ENCODE peak calls at places on chromosomes 11 and 22, in seven cellular contexts. H, T, A, W, N, O and K are unnamed samples.

GRCh38 chr11:89321401-89321800 is 143.7 kb downstream of the TYR start:
- DNase-seq in H (no peak), T (no peak), A (no peak), W (no peak), N (no peak), O (no peak), K (no peak)

GRCh38 chr22:47337161-47337621 is 574.7 kb downstream of the TBC1D22A start:
- DNase-seq in H (peak), T (no peak), A (no peak), W (no peak), N (peak), O (no peak), K (no peak)

GRCh38 chr11:72834905-72835304 is 20.7 kb downstream of the ATG16L2 start:
- DNase-seq in H (no peak), T (no peak), A (no peak), W (no peak), N (no peak), O (no peak), K (no peak)

GRCh38 chr22:28474248-28474647 is 205.4 kb downstream of the TTC28 start:
- DNase-seq in H (no peak), T (no peak), A (no peak), W (no peak), N (no peak), O (no peak), K (no peak)

GRCh38 chr11:20015101-20015500 is 145.2 kb downstream of the DBX1 start:
- DNase-seq in H (no peak), T (no peak), A (no peak), W (no peak), N (peak), O (no peak), K (no peak)

GRCh38 chr22:30211124-30211820 is 35.3 kb downstream of the LIF start:
- DNase-seq in H (no peak), T (no peak), A (no peak), W (no peak), N (no peak), O (no peak), K (no peak)

GRCh38 chr11:96015911-96016565 is 92.1 kb upstream of the MTMR2 start:
- DNase-seq in H (no peak), T (peak), A (no peak), W (no peak), N (no peak), O (no peak), K (no peak)

GRCh38 chr22:36900880-36901279 is 12.5 kb upstream of the CSF2RB start:
- DNase-seq in H (no peak), T (no peak), A (no peak), W (no peak), N (no peak), O (no peak), K (no peak)

GRCh38 chr11:123122852-123123251 is 60.9 kb upstream of the HSPA8 start:
- DNase-seq in H (no peak), T (no peak), A (no peak), W (no peak), N (no peak), O (no peak), K (no peak)

GRCh38 chr11:71193431-71193830 is 58.9 kb downstream of the SHANK2 start:
- DNase-seq in H (no peak), T (no peak), A (no peak), W (no peak), N (no peak), O (no peak), K (no peak)

GRCh38 chr11:116829525-116830183 is at the start of gene APOC3:
- DNase-seq in H (no peak), T (peak), A (no peak), W (no peak), N (peak), O (no peak), K (no peak)

GRCh38 chr11:1358286-1358685 is 31.4 kb upstream of the BRSK2 start:
- DNase-seq in H (no peak), T (no peak), A (no peak), W (no peak), N (no peak), O (no peak), K (no peak)

GRCh38 chr11:68748061-68748460 is 3.3 kb downstream of the TESMIN start:
- DNase-seq in H (no peak), T (no peak), A (no peak), W (no peak), N (no peak), O (no peak), K (no peak)

GRCh38 chr11:27864046-27865025 is 164.1 kb upstream of the BDNF start:
- DNase-seq in H (peak), T (no peak), A (no peak), W (no peak), N (no peak), O (no peak), K (no peak)

GRCh38 chr11:119175493-119176077 is 7.1 kb downstream of the NLRX1 start:
- DNase-seq in H (no peak), T (peak), A (no peak), W (no peak), N (peak), O (no peak), K (no peak)

GRCh38 chr11:35347173-35347878 is 72.0 kb downstream of the SLC1A2 start:
- DNase-seq in H (no peak), T (no peak), A (no peak), W (no peak), N (no peak), O (no peak), K (no peak)

GRCh38 chr11:47280099-47280498 is 10.2 kb downstream of the MADD start:
- DNase-seq in H (no peak), T (no peak), A (no peak), W (no peak), N (no peak), O (no peak), K (no peak)

GRCh38 chr22:44668190-44668885 is 33.7 kb upstream of the PRR5 start:
- DNase-seq in H (no peak), T (peak), A (peak), W (no peak), N (no peak), O (no peak), K (peak)

GRCh38 chr22:48475661-48476345 is 1351.9 kb downstream of the BRD1 start:
- DNase-seq in H (no peak), T (no peak), A (no peak), W (no peak), N (no peak), O (no peak), K (no peak)

GRCh38 chr11:134725939-134726639 is 314.0 kb upstream of the B3GAT1 start:
- DNase-seq in H (peak), T (no peak), A (no peak), W (no peak), N (no peak), O (no peak), K (peak)
- TF ChIP-seq CTCF in H (peak), T (peak), A (no peak), W (no peak), N (no peak), O (peak), K (no peak)

GRCh38 chr11:92740251-92740650 is 229.2 kb upstream of the MTNR1B start:
- DNase-seq in H (no peak), T (no peak), A (no peak), W (no peak), N (no peak), O (no peak), K (no peak)

GRCh38 chr11:92735039-92735438 is 234.4 kb upstream of the MTNR1B start:
- DNase-seq in H (no peak), T (no peak), A (no peak), W (no peak), N (no peak), O (no peak), K (no peak)

GRCh38 chr11:92738281-92738680 is 231.2 kb upstream of the MTNR1B start:
- DNase-seq in H (no peak), T (no peak), A (no peak), W (no peak), N (peak), O (no peak), K (no peak)

GRCh38 chr11:92739020-92739419 is 230.4 kb upstream of the MTNR1B start:
- DNase-seq in H (no peak), T (no peak), A (no peak), W (no peak), N (peak), O (no peak), K (no peak)
- TF ChIP-seq CTCF in H (no peak), T (no peak), A (no peak), W (no peak), N (no peak), O (no peak), K (no peak)

GRCh38 chr11:30016588-30017363 is at the start of gene KCNA4:
- DNase-seq in H (no peak), T (peak), A (peak), W (no peak), N (no peak), O (peak), K (peak)
- TF ChIP-seq CTCF in H (no peak), T (no peak), A (no peak), W (no peak), N (no peak), O (peak), K (peak)

DNA sequence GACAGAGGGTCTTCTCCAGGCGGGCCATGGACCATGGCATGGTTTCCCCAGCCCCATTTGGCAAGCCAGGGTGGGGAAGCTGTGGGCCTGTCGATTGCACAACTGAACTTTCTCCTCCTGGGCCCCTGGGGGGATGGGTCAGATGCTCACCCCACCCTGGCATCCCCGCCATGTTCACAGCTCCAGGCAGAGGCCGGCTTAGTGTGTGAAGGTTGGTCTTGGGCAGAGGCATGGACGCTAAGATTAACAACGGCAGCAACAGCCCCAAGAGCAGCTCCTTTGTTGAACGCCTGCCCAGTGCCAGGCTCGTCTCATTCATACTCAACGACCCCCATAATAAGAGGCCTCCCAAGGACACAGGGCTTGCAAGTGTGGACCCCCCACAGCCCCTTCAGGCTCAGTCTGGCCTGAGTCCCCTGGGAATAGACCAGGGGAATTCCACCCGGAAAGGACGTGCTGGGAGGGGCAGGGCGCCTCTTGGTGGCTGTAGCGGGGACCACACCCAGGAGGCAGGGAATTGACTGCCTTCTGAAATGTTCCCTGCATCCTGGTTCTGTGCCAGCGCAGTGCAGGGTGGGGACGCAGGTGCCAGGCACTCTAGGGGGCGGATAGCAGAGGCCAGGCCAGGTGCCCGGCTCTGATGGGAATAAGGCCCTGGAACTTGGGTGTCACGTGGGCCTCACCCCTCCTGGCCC is 8.3 kb downstream of the TSPO start:
- DNase-seq in H (peak), T (peak), A (no peak), W (no peak), N (no peak), O (no peak), K (peak)
- TF ChIP-seq CTCF in H (peak), T (peak), A (peak), W (no peak), N (peak), O (peak), K (peak)

GRCh38 chr11:131099746-131100145 is 183.5 kb upstream of the SNX19 start:
- DNase-seq in H (no peak), T (no peak), A (no peak), W (no peak), N (no peak), O (no peak), K (no peak)
- TF ChIP-seq CTCF in H (no peak), T (no peak), A (no peak), W (no peak), N (no peak), O (no peak), K (no peak)

DNA sequence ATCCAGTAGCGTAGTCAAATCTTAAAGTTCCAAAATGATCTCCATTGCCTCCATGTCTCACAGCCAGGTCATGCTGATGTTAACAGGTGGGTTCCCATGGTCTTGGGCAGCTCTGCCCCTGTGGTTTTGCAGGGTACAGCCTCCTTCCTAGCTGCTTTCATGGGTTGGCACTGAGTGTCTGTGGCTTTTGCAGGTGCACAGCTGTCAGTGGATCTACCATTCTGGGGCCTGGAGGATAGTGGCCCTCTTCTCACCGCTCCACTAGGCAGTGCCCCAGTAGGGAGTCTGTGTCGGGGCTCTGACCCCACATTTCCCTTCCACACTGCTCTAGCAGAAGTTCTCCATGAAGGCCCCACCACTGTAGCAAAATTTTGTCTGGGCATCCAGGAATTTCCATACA is 132.8 kb downstream of the KCNC1 start:
- DNase-seq in H (no peak), T (no peak), A (no peak), W (no peak), N (no peak), O (no peak), K (no peak)
- TF ChIP-seq CTCF in H (no peak), T (no peak), A (no peak), W (no peak), N (no peak), O (no peak), K (no peak)

GRCh38 chr11:84780689-84781293 is 846.4 kb downstream of the DLG2 start:
- DNase-seq in H (no peak), T (no peak), A (no peak), W (no peak), N (peak), O (no peak), K (no peak)
- TF ChIP-seq CTCF in H (peak), T (peak), A (no peak), W (peak), N (peak), O (peak), K (peak)

GRCh38 chr11:66048525-66049313 is at the start of gene GAL3ST3:
- DNase-seq in H (no peak), T (no peak), A (no peak), W (no peak), N (no peak), O (no peak), K (no peak)

GRCh38 chr11:66051766-66052663 is at the start of gene SF3B2:
- DNase-seq in H (peak), T (peak), A (peak), W (peak), N (peak), O (peak), K (peak)

GRCh38 chr11:66052664-66052982 is 459 bp downstream of the SF3B2 start:
- DNase-seq in H (no peak), T (no peak), A (no peak), W (no peak), N (no peak), O (no peak), K (no peak)

GRCh38 chr11:66051371-66051765 is 796 bp upstream of the SF3B2 start:
- DNase-seq in H (no peak), T (no peak), A (no peak), W (no peak), N (no peak), O (no peak), K (no peak)

GRCh38 chr11:66050581-66051231 is 1.5 kb upstream of the SF3B2 start:
- DNase-seq in H (no peak), T (no peak), A (no peak), W (no peak), N (no peak), O (no peak), K (no peak)
- TF ChIP-seq CTCF in H (peak), T (no peak), A (no peak), W (no peak), N (no peak), O (no peak), K (no peak)

GRCh38 chr11:40393511-40393910 is 1065.9 kb downstream of the LRRC4C start:
- DNase-seq in H (no peak), T (no peak), A (no peak), W (no peak), N (no peak), O (no peak), K (no peak)

GRCh38 chr11:40384991-40385390 is 1074.5 kb downstream of the LRRC4C start:
- DNase-seq in H (no peak), T (no peak), A (no peak), W (no peak), N (peak), O (no peak), K (no peak)

GRCh38 chr11:40387240-40387980 is 1072.0 kb downstream of the LRRC4C start:
- DNase-seq in H (no peak), T (no peak), A (no peak), W (no peak), N (no peak), O (no peak), K (no peak)

GRCh38 chr11:40391679-40392078 is 1067.8 kb downstream of the LRRC4C start:
- DNase-seq in H (no peak), T (no peak), A (no peak), W (no peak), N (no peak), O (no peak), K (no peak)

DNA sequence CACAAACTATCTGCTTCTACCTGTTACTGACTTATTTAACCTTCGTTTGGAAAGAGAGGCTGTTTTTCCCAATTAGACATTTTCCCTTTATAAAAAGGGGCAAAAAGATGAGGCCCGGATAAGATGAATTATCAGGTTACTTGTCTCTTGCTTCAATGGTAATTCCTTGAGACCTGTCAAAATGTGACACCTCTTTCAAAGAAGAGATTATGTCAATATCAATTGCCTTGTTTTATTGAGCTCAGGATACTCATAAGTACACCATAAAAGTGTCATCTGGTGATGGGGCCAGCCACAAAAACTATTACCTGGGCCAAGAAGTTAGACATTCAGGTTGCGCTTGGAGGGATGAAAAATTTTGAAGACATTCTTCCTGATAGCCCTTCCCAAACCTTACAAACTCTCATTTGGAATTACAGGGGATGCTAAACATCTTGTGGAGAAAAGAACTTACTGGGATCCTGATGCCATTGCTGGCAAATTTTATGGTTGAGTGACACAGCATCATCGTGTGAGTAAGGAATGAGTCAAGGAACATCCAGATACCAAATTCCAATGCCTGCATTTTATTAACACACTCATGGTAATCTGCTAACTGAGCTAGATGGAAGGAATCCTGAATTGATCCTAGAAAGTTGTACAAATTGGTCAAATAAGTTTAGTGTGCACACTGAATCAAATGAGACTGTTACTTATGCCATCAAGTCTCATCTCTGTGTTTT is 1071.2 kb downstream of the LRRC4C start:
- DNase-seq in H (no peak), T (no peak), A (no peak), W (no peak), N (peak), O (no peak), K (no peak)
- TF ChIP-seq CTCF in H (no peak), T (no peak), A (no peak), W (no peak), N (no peak), O (no peak), K (no peak)

GRCh38 chr22:35575116-35575748 is 34.6 kb downstream of the RASD2 start:
- DNase-seq in H (no peak), T (no peak), A (no peak), W (no peak), N (no peak), O (no peak), K (no peak)
- TF ChIP-seq CTCF in H (no peak), T (no peak), A (no peak), W (no peak), N (no peak), O (no peak), K (no peak)